ENCODE peak calls at places on chromosomes 5 and 9, in four cellular contexts. X is Calu3; E is iris pigment epithelial cell; B is activated T-helper 1 cell treated with anti-CD3 and anti-CD28 coated beads, Interleukin-12 subunit alpha, Interleukin-12 subunit beta, Interleukin-2, Interleukin-4 antibody, amounts not matched to agents 30 ng/mL and 10 ng/mL and 1 ng/mL, durations not matched to agents 14 hours and 24 hours and 36 hours. I is an unnamed sample.
A peak's percentile ranks its signal among the peaks of the same experiment; 100 is the strongest.

GRCh38 chr9:137370865-137371520 is 52.0 kb downstream of the EXD3 start:
- DNase-seq in X (no peak), E (no peak), B (no peak), I (no peak)

GRCh38 chr5:167381457-167381856 is 910.0 kb upstream of the WWC1 start:
- DNase-seq in X (no peak), E (no peak), B (no peak), I (no peak)

GRCh38 chr5:58787982-58788381 is 205.1 kb downstream of the RAB3C start:
- DNase-seq in X (no peak), E (no peak), B (no peak), I (no peak)

GRCh38 chr9:18238254-18238653 is 235.7 kb upstream of the ADAMTSL1 start:
- DNase-seq in X (peak; percentile 57), E (peak; percentile 83), B (no peak), I (no peak)

GRCh38 chr5:146448783-146449519 is 1.8 kb downstream of the TCERG1 start:
- DNase-seq in X (no peak), E (no peak), B (no peak), I (no peak)

GRCh38 chr9:70600479-70600878 is 186.0 kb upstream of the KLF9 start:
- DNase-seq in X (no peak), E (peak; percentile 84), B (no peak), I (no peak)

GRCh38 chr5:115428248-115428647 is 116.3 kb downstream of the FEM1C start:
- DNase-seq in X (no peak), E (no peak), B (no peak), I (no peak)

GRCh38 chr5:16628376-16628775 is 11.6 kb upstream of the RETREG1 start:
- DNase-seq in X (no peak), E (no peak), B (no peak), I (no peak)

GRCh38 chr5:1468247-1468612 is 23.0 kb upstream of the SLC6A3 start:
- DNase-seq in X (no peak), E (peak; percentile 22), B (no peak), I (no peak)

GRCh38 chr5:75620184-75620959 is 9.1 kb downstream of the ANKDD1B start:
- DNase-seq in X (no peak), E (no peak), B (no peak), I (no peak)